ENCODE peak calls at places on chromosomes 4 and X, in eight cellular contexts. U, F, O, H, R, Q, K and S are unnamed samples.

GRCh38 chrX:18377802-18378201 is 23.3 kb upstream of the SCML2 start:
- DNase-seq in H (no peak), Q (peak), O (no peak), U (no peak), F (no peak), R (peak), K (no peak), S (no peak)

GRCh38 chrX:125131146-125131545 is 188.5 kb upstream of the TEX13C start:
- DNase-seq in F (no peak), K (no peak), O (no peak), H (no peak), U (no peak), Q (no peak), R (peak), S (no peak)

GRCh38 chrX:38061335-38061734 is 55.0 kb downstream of the SYTL5 start:
- DNase-seq in O (no peak), F (no peak), U (no peak), Q (peak), R (no peak), H (no peak), K (peak), S (no peak)

GRCh38 chr4:6992728-6993655 is 50.2 kb upstream of the TADA2B start:
- DNase-seq in K (no peak), H (no peak), O (no peak), F (no peak), R (no peak), U (no peak), Q (no peak), S (no peak)

GRCh38 chr4:946517-947471 is 14.5 kb downstream of the TMEM175 start:
- DNase-seq in R (no peak), O (no peak), K (no peak), Q (no peak), F (no peak), H (no peak), U (no peak), S (peak)

GRCh38 chr4:156898373-156899117 is 73.1 kb downstream of the PDGFC start:
- DNase-seq in U (no peak), H (no peak), K (no peak), O (no peak), F (no peak), R (peak), Q (peak), S (no peak)

GRCh38 chr4:140099993-140100392 is 54.0 kb downstream of the MAML3 start:
- DNase-seq in R (peak), K (no peak), H (no peak), O (no peak), U (no peak), Q (no peak), F (no peak), S (peak)

GRCh38 chrX:36986231-36986630 is 21.9 kb upstream of the FAM47C start:
- DNase-seq in F (no peak), O (no peak), H (peak), K (no peak), U (no peak), Q (no peak), R (no peak), S (no peak)

GRCh38 chrX:9786839-9787635 is 808 bp downstream of the SHROOM2 start:
- DNase-seq in O (no peak), F (no peak), Q (no peak), R (no peak), U (no peak), H (peak), K (no peak), S (no peak)